ENCODE peak calls at places on chromosome 18, in four cellular contexts. F is K562, N is IMR-90, W is GM12878. H is an unnamed sample.

GRCh38 chr18:53018791-53019190 is 678.8 kb downstream of the DCC start:
- DNase-seq in F (no peak), N (no peak), W (no peak), H (no peak)

GRCh38 chr18:72041313-72042032 is 502.7 kb downstream of the CBLN2 start:
- DNase-seq in F (no peak), N (no peak), W (no peak), H (no peak)

GRCh38 chr18:62523631-62524442 is 1.0 kb downstream of the ZCCHC2 start:
- DNase-seq in F (peak), N (peak), W (no peak), H (peak)

GRCh38 chr18:54958711-54959625 is at the start of gene CCDC68:
- DNase-seq in F (peak), N (no peak), W (no peak), H (peak)

GRCh38 chr18:50707841-50708240 is 112.0 kb downstream of the MRO start:
- DNase-seq in F (no peak), N (peak), W (no peak), H (no peak)

GRCh38 chr18:61549889-61550288 is 216.7 kb downstream of the CDH20 start:
- DNase-seq in F (no peak), N (no peak), W (no peak), H (no peak)

GRCh38 chr18:49846263-49846662 is 32.9 kb upstream of the ACAA2 start:
- DNase-seq in F (no peak), N (peak), W (no peak), H (no peak)

GRCh38 chr18:80210312-80211083 is 36.8 kb downstream of the PARD6G start:
- DNase-seq in F (no peak), N (peak), W (no peak), H (no peak)

GRCh38 chr18:39380823-39381222 is 1815.2 kb upstream of the CELF4 start:
- DNase-seq in F (no peak), N (no peak), W (no peak), H (no peak)

GRCh38 chr18:79411614-79412526 is 16.1 kb downstream of the NFATC1 start:
- DNase-seq in F (no peak), N (no peak), W (no peak), H (peak)

GRCh38 chr18:76429262-76430126 is 65.5 kb downstream of the ZNF516 start:
- DNase-seq in F (no peak), N (no peak), W (no peak), H (no peak)

GRCh38 chr18:76430636-76431035 is 64.4 kb downstream of the ZNF516 start:
- DNase-seq in F (no peak), N (peak), W (no peak), H (no peak)

GRCh38 chr18:76425299-76426101 is 69.5 kb downstream of the ZNF516 start:
- DNase-seq in F (no peak), N (peak), W (no peak), H (no peak)

GRCh38 chr18:76428396-76429261 is 66.4 kb downstream of the ZNF516 start:
- DNase-seq in F (no peak), N (peak), W (no peak), H (no peak)

GRCh38 chr18:76426738-76427305 is 68.2 kb downstream of the ZNF516 start:
- DNase-seq in F (peak), N (no peak), W (no peak), H (no peak)
- TF ChIP-seq FOS in F (no peak), N (no peak), W (no peak), H (no peak)

GRCh38 chr18:74946646-74947045 is 262.3 kb downstream of the PTGR3 start:
- DNase-seq in F (no peak), N (peak), W (no peak), H (no peak)
- TF ChIP-seq FOS in F (no peak), N (no peak), W (no peak), H (no peak)

GRCh38 chr18:59218018-59218417 is 1.9 kb upstream of the GRP start:
- DNase-seq in F (no peak), N (no peak), W (no peak), H (no peak)

GRCh38 chr18:59220164-59220783 is 316 bp downstream of the GRP start:
- DNase-seq in F (no peak), N (no peak), W (no peak), H (no peak)

GRCh38 chr18:59222341-59222740 is 2.4 kb downstream of the GRP start:
- DNase-seq in F (no peak), N (no peak), W (no peak), H (no peak)

GRCh38 chr18:59219672-59220163 is at the start of gene GRP:
- DNase-seq in F (no peak), N (no peak), W (no peak), H (no peak)

DNA sequence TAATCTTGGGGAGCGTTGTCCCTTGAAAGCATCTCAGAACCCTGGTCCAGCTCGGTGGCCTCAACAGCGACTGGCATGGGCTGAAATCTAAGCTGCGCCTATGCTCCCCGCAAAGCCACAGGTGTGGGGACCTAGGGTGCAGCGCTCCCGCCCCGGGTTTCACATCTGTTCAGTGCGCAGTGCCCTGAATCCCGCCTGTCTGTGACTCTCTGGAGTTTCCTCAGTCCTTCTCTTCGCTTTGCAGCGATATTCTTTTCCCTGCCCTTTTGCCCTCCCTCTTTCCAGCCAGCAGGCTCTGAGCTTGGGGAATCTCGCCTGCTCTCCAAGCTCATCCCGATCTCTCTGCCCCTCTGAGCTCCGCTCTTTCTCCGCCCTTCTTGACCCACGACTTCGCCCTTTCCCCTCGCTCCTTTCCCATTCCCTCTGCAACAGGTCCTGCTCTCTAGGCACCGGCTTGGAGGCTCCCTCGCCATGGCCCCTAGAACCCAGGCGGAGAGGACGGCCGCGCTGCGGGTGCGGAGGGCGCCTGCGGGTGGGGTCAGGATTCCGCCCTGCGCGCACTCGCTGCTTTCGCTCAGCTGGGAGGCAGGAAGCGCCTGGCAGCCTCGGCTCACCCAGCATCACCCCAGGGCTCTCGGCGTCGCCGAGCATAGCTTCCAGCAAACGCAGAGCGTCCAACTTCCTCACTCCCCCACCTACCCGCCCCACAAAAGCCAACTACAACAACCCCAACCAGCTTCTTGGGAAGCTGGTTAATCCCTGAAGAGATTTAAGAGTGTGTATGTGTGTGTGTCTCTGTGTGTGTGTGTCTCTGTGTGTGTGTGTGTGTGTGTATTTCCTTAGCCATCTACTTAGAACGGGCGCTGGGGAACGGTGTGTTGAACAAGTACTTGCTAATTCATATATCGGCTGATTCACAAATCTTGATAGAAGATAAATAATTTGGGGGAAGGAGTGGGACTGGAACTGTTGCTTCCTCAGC is 1.1 kb downstream of the GRP start:
- DNase-seq in F (no peak), N (no peak), W (no peak), H (no peak)
- TF ChIP-seq FOS in F (no peak), N (no peak), W (no peak), H (no peak)

GRCh38 chr18:70998490-70998889 is 709.6 kb downstream of the SOCS6 start:
- DNase-seq in F (no peak), N (no peak), W (no peak), H (peak)
- TF ChIP-seq FOS in F (no peak), N (no peak), W (no peak), H (no peak)

GRCh38 chr18:12393510-12393909 is 14.2 kb upstream of the PRELID3A start:
- DNase-seq in F (no peak), N (no peak), W (no peak), H (no peak)

GRCh38 chr18:12394428-12394827 is 13.3 kb upstream of the PRELID3A start:
- DNase-seq in F (no peak), N (no peak), W (no peak), H (peak)

GRCh38 chr18:12391487-12392136 is 14.6 kb upstream of the AFG3L2 start:
- DNase-seq in F (peak), N (peak), W (no peak), H (peak)

GRCh38 chr18:12397254-12397653 is 10.5 kb upstream of the PRELID3A start:
- DNase-seq in F (no peak), N (no peak), W (no peak), H (no peak)

GRCh38 chr18:12393998-12394397 is 13.7 kb upstream of the PRELID3A start:
- DNase-seq in F (no peak), N (no peak), W (no peak), H (no peak)
- TF ChIP-seq FOS in F (no peak), N (no peak), W (no peak), H (no peak)

GRCh38 chr18:46716827-46717226 is 40.0 kb downstream of the ST8SIA5 start:
- DNase-seq in F (no peak), N (no peak), W (no peak), H (no peak)
- TF ChIP-seq FOS in F (no peak), N (no peak), W (no peak), H (no peak)

DNA sequence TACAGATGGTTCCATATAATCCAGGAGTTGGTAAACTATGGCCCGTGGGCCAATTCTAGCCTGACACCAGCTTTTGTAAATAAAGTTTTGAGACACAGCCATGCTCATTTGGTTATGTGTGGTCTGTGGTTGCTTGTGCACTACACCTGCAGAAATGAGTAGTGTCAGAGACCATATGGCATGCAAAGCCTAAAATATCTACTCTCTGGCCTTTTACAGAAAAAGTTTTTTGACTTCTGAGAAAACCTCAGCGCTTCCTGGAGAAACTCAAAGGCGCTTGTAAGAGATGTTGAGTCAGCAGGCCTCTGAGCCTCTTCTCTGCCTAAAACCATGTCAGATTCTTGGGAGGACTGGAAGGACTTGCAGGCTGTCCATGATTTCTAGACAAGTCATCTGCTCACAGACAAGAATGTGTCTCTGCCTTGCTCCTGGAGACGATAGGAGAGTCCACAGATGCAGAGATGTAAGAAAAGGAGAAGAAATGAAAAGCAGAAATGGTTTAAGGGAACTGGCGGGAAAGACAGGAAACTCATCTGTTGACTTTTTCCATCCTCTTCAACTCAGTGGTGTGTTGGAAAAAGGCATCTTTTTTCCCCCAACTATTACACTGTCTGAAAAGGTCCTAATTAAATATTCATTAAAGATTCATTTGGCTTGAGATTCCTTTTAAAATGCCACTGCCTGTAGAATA is 5.2 kb downstream of the TTC39C start:
- DNase-seq in F (no peak), N (no peak), W (peak), H (no peak)
- TF ChIP-seq FOS in F (no peak), N (no peak), W (no peak), H (no peak)

GRCh38 chr18:37392648-37393047 is 172.9 kb downstream of the CELF4 start:
- DNase-seq in F (no peak), N (no peak), W (no peak), H (no peak)

GRCh38 chr18:37393221-37393828 is 172.3 kb downstream of the CELF4 start:
- DNase-seq in F (no peak), N (no peak), W (no peak), H (no peak)

GRCh38 chr18:37394610-37394965 is 171.0 kb downstream of the CELF4 start:
- DNase-seq in F (no peak), N (no peak), W (no peak), H (no peak)

GRCh38 chr18:37395138-37395537 is 170.5 kb downstream of the CELF4 start:
- DNase-seq in F (no peak), N (no peak), W (no peak), H (no peak)

GRCh38 chr18:37393945-37394609 is 171.5 kb downstream of the CELF4 start:
- DNase-seq in F (peak), N (peak), W (no peak), H (peak)
- TF ChIP-seq FOS in F (no peak), N (no peak), W (no peak), H (no peak)

DNA sequence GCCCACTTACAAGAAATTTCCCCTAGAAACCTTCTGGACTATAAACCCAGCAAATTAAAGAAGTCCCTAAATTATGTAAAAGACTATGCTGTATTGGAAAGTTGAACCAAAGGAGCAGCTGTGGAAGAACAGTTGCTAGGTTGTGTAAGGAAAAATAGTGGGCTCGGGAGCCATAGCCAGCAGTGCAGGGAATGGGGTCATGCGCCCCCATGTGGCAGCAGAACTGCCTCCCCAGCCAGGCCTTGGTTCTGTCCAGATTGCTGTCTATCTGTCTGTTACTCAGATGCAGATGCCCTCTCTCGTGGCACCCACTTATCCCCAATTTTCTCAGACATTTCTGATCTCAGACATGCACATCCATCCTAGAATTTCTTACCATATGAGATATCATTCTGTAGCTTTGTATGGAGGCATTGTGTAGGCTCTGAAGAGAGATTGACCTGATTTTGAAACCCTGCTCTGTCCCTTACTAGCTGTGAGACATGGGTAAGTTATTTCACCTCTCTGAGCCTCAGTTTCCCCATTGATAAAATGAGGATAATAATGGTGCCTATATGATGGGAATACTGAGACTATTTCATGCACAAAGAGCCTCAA is 258.3 kb downstream of the SS18 start:
- DNase-seq in F (peak), N (peak), W (no peak), H (peak)
- TF ChIP-seq FOS in F (no peak), N (no peak), W (no peak), H (no peak)

GRCh38 chr18:13474336-13474735 is 252.0 kb downstream of the FAM210A start:
- DNase-seq in F (no peak), N (no peak), W (no peak), H (no peak)

GRCh38 chr18:13471495-13471845 is 252.9 kb downstream of the LDLRAD4 start:
- DNase-seq in F (no peak), N (no peak), W (no peak), H (no peak)

GRCh38 chr18:13473751-13474150 is 252.6 kb downstream of the FAM210A start:
- DNase-seq in F (no peak), N (no peak), W (no peak), H (no peak)

GRCh38 chr18:13471971-13472628 is 253.5 kb downstream of the LDLRAD4 start:
- DNase-seq in F (no peak), N (no peak), W (no peak), H (no peak)

DNA sequence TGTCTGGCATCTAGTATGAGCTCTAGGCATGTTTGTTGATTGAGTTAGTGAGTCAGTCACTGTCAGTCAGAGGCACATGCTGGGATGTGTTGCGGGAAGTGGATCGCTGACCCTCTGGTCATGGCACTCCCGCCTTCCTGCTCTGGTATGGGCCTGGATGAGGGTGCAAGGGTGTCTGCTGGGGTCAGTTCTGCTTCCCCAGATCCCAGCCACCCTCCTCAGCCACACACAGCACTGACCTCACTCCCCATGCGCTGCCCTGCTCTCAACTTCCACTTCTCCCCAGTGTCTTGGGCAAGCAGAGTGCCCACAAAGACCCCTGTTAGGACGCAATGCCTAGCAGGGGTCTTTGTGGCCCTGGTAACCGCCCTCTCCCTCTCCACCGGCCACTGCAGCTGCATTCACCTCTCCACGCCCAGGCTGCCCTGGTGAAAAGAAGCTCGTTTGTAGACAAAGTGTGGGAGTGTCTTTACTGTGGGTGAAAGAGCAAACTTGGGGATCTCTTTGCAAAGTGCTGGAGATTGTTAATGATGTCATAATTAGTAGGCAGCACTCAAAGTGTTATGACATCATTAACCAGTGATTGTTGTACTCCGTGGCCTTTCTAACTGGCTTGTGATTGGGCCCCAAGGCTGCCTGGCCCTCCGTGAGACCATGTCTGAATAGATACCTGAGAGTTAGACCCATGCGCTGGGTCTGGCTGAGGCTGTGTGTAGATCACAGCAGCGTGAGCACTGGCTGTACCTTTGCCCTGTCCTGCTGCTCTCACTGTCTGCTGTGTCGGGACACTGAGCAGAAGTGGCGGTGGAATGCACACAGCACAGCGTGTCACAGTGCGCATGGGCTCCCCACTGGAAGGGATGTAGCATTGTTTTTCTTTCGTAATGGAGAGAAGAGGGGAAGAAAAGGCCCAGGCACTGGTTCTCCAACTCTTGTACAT is 252.3 kb downstream of the LDLRAD4 start:
- DNase-seq in F (no peak), N (no peak), W (no peak), H (no peak)
- TF ChIP-seq FOS in F (no peak), N (no peak), W (no peak), H (no peak)